ENCODE peak calls at places on chromosomes 11 and 22, in eight cellular contexts. One of them, this sample, is unnamed.

GRCh38 chr11:9980931-9981330 is 313.1 kb downstream of the SBF2 start:
- DNase-seq in hepatic stellate cell: no peak
- DNase-seq in upper lobe of right lung: no peak
- DNase-seq in globus pallidus: no peak
- DNase-seq in activated CD4-positive, alpha-beta T cell treated with anti-CD3 and anti-CD28 coated beads for 36 hours: no peak
- DNase-seq in substantia nigra: no peak
- DNase-seq in activated naive CD4-positive, alpha-beta T cell treated with anti-CD3 and anti-CD28 coated beads, Interleukin-2, amount 50 U/mL, for 16 hours: no peak
- DNase-seq in GM12891: no peak
- DNase-seq in this sample: no peak

GRCh38 chr11:69301033-69301490 is 7.1 kb downstream of the MYEOV start:
- DNase-seq in GM12891: no peak
- DNase-seq in hepatic stellate cell: no peak
- DNase-seq in activated naive CD4-positive, alpha-beta T cell treated with anti-CD3 and anti-CD28 coated beads, Interleukin-2, amount 50 U/mL, for 16 hours: no peak
- DNase-seq in globus pallidus: no peak
- DNase-seq in substantia nigra: no peak
- DNase-seq in activated CD4-positive, alpha-beta T cell treated with anti-CD3 and anti-CD28 coated beads for 36 hours: no peak
- DNase-seq in upper lobe of right lung: no peak
- DNase-seq in this sample: no peak

GRCh38 chr11:1075341-1075911 is 752 bp downstream of the MUC2 start:
- DNase-seq in activated naive CD4-positive, alpha-beta T cell treated with anti-CD3 and anti-CD28 coated beads, Interleukin-2, amount 50 U/mL, for 16 hours: no peak
- DNase-seq in globus pallidus: no peak
- DNase-seq in activated CD4-positive, alpha-beta T cell treated with anti-CD3 and anti-CD28 coated beads for 36 hours: no peak
- DNase-seq in GM12891: no peak
- DNase-seq in substantia nigra: no peak
- DNase-seq in hepatic stellate cell: no peak
- DNase-seq in upper lobe of right lung: peak
- DNase-seq in this sample: peak

GRCh38 chr11:57072640-57073039 is 83.9 kb downstream of the OR5AK2 start:
- DNase-seq in upper lobe of right lung: no peak
- DNase-seq in hepatic stellate cell: peak
- DNase-seq in activated naive CD4-positive, alpha-beta T cell treated with anti-CD3 and anti-CD28 coated beads, Interleukin-2, amount 50 U/mL, for 16 hours: no peak
- DNase-seq in activated CD4-positive, alpha-beta T cell treated with anti-CD3 and anti-CD28 coated beads for 36 hours: no peak
- DNase-seq in substantia nigra: no peak
- DNase-seq in globus pallidus: no peak
- DNase-seq in GM12891: no peak
- DNase-seq in this sample: no peak

GRCh38 chr11:69645801-69646492 is 5.0 kb downstream of the CCND1 start:
- DNase-seq in activated naive CD4-positive, alpha-beta T cell treated with anti-CD3 and anti-CD28 coated beads, Interleukin-2, amount 50 U/mL, for 16 hours: peak
- DNase-seq in upper lobe of right lung: peak
- DNase-seq in globus pallidus: no peak
- DNase-seq in GM12891: no peak
- DNase-seq in activated CD4-positive, alpha-beta T cell treated with anti-CD3 and anti-CD28 coated beads for 36 hours: no peak
- DNase-seq in substantia nigra: no peak
- DNase-seq in hepatic stellate cell: no peak
- DNase-seq in this sample: no peak

GRCh38 chr11:69386594-69387408 is 92.8 kb downstream of the MYEOV start:
- DNase-seq in activated naive CD4-positive, alpha-beta T cell treated with anti-CD3 and anti-CD28 coated beads, Interleukin-2, amount 50 U/mL, for 16 hours: no peak
- DNase-seq in substantia nigra: no peak
- DNase-seq in upper lobe of right lung: no peak
- DNase-seq in hepatic stellate cell: no peak
- DNase-seq in GM12891: no peak
- DNase-seq in activated CD4-positive, alpha-beta T cell treated with anti-CD3 and anti-CD28 coated beads for 36 hours: no peak
- DNase-seq in globus pallidus: no peak
- DNase-seq in this sample: no peak

GRCh38 chr11:79506124-79506523 is 65.3 kb upstream of the TENM4 start:
- DNase-seq in GM12891: no peak
- DNase-seq in upper lobe of right lung: no peak
- DNase-seq in activated naive CD4-positive, alpha-beta T cell treated with anti-CD3 and anti-CD28 coated beads, Interleukin-2, amount 50 U/mL, for 16 hours: no peak
- DNase-seq in hepatic stellate cell: no peak
- DNase-seq in substantia nigra: no peak
- DNase-seq in globus pallidus: no peak
- DNase-seq in activated CD4-positive, alpha-beta T cell treated with anti-CD3 and anti-CD28 coated beads for 36 hours: no peak
- DNase-seq in this sample: no peak

GRCh38 chr11:7278314-7278917 is 26.7 kb downstream of the SYT9 start:
- DNase-seq in activated CD4-positive, alpha-beta T cell treated with anti-CD3 and anti-CD28 coated beads for 36 hours: peak
- DNase-seq in globus pallidus: no peak
- DNase-seq in substantia nigra: no peak
- DNase-seq in upper lobe of right lung: no peak
- DNase-seq in activated naive CD4-positive, alpha-beta T cell treated with anti-CD3 and anti-CD28 coated beads, Interleukin-2, amount 50 U/mL, for 16 hours: no peak
- DNase-seq in hepatic stellate cell: peak
- DNase-seq in GM12891: no peak
- DNase-seq in this sample: no peak

GRCh38 chr11:41237386-41237785 is 222.1 kb downstream of the LRRC4C start:
- DNase-seq in upper lobe of right lung: no peak
- DNase-seq in hepatic stellate cell: no peak
- DNase-seq in activated CD4-positive, alpha-beta T cell treated with anti-CD3 and anti-CD28 coated beads for 36 hours: no peak
- DNase-seq in activated naive CD4-positive, alpha-beta T cell treated with anti-CD3 and anti-CD28 coated beads, Interleukin-2, amount 50 U/mL, for 16 hours: no peak
- DNase-seq in GM12891: no peak
- DNase-seq in globus pallidus: no peak
- DNase-seq in substantia nigra: no peak
- DNase-seq in this sample: no peak

GRCh38 chr11:17371614-17372013 is 16.8 kb downstream of the KCNJ11 start:
- DNase-seq in GM12891: no peak
- DNase-seq in substantia nigra: no peak
- DNase-seq in globus pallidus: no peak
- DNase-seq in upper lobe of right lung: no peak
- DNase-seq in hepatic stellate cell: no peak
- DNase-seq in activated CD4-positive, alpha-beta T cell treated with anti-CD3 and anti-CD28 coated beads for 36 hours: no peak
- DNase-seq in activated naive CD4-positive, alpha-beta T cell treated with anti-CD3 and anti-CD28 coated beads, Interleukin-2, amount 50 U/mL, for 16 hours: no peak
- DNase-seq in this sample: no peak

GRCh38 chr22:33028191-33028700 is 29.9 kb downstream of the SYN3 start:
- DNase-seq in hepatic stellate cell: no peak
- DNase-seq in upper lobe of right lung: no peak
- DNase-seq in activated CD4-positive, alpha-beta T cell treated with anti-CD3 and anti-CD28 coated beads for 36 hours: no peak
- DNase-seq in globus pallidus: no peak
- DNase-seq in substantia nigra: no peak
- DNase-seq in activated naive CD4-positive, alpha-beta T cell treated with anti-CD3 and anti-CD28 coated beads, Interleukin-2, amount 50 U/mL, for 16 hours: no peak
- DNase-seq in GM12891: no peak
- DNase-seq in this sample: no peak

GRCh38 chr11:117809236-117810055 is 12.4 kb upstream of the DSCAML1 start:
- DNase-seq in hepatic stellate cell: peak
- DNase-seq in activated CD4-positive, alpha-beta T cell treated with anti-CD3 and anti-CD28 coated beads for 36 hours: peak
- DNase-seq in upper lobe of right lung: peak
- DNase-seq in globus pallidus: peak
- DNase-seq in substantia nigra: peak
- DNase-seq in GM12891: no peak
- DNase-seq in activated naive CD4-positive, alpha-beta T cell treated with anti-CD3 and anti-CD28 coated beads, Interleukin-2, amount 50 U/mL, for 16 hours: no peak
- DNase-seq in this sample: peak

GRCh38 chr11:27524155-27524554 is 17.6 kb upstream of the LIN7C start:
- DNase-seq in activated CD4-positive, alpha-beta T cell treated with anti-CD3 and anti-CD28 coated beads for 36 hours: no peak
- DNase-seq in upper lobe of right lung: no peak
- DNase-seq in globus pallidus: no peak
- DNase-seq in hepatic stellate cell: no peak
- DNase-seq in substantia nigra: no peak
- DNase-seq in GM12891: no peak
- DNase-seq in activated naive CD4-positive, alpha-beta T cell treated with anti-CD3 and anti-CD28 coated beads, Interleukin-2, amount 50 U/mL, for 16 hours: no peak
- DNase-seq in this sample: no peak

GRCh38 chr11:134124660-134125451 is 56.0 kb downstream of the JAM3 start:
- DNase-seq in substantia nigra: peak
- DNase-seq in upper lobe of right lung: peak
- DNase-seq in activated naive CD4-positive, alpha-beta T cell treated with anti-CD3 and anti-CD28 coated beads, Interleukin-2, amount 50 U/mL, for 16 hours: no peak
- DNase-seq in activated CD4-positive, alpha-beta T cell treated with anti-CD3 and anti-CD28 coated beads for 36 hours: peak
- DNase-seq in hepatic stellate cell: peak
- DNase-seq in GM12891: no peak
- DNase-seq in globus pallidus: peak
- DNase-seq in this sample: peak

GRCh38 chr11:124745835-124746620 is 6.0 kb downstream of the VSIG2 start:
- DNase-seq in activated CD4-positive, alpha-beta T cell treated with anti-CD3 and anti-CD28 coated beads for 36 hours: peak
- DNase-seq in activated naive CD4-positive, alpha-beta T cell treated with anti-CD3 and anti-CD28 coated beads, Interleukin-2, amount 50 U/mL, for 16 hours: peak
- DNase-seq in upper lobe of right lung: no peak
- DNase-seq in globus pallidus: no peak
- DNase-seq in hepatic stellate cell: no peak
- DNase-seq in substantia nigra: no peak
- DNase-seq in GM12891: peak
- DNase-seq in this sample: no peak

This sample was measured in dorsolateral prefrontal cortex.